ENCODE peak calls at places on chromosomes 13 and 19, in five cellular contexts. E is GM12892; A is GM04504; D is stimulated activated CD4-positive, alpha-beta T cell treated with anti-CD3 and anti-CD28 coated beads, TNF-alpha, amount 100 ng/mL, for 4 hours; Z is glutamatergic neuron. Q is an unnamed sample.

GRCh38 chr19:55678121-55678671 is 3.2 kb downstream of the EPN1 start:
- DNase-seq in E (peak; percentile 70), A (no peak), D (no peak), Z (no peak), Q (peak; percentile 9)

GRCh38 chr19:1154731-1155351 is 19.2 kb downstream of the SBNO2 start:
- DNase-seq in E (no peak), A (peak; percentile 85), D (no peak), Z (no peak), Q (peak; percentile 20)

GRCh38 chr19:4914736-4915501 is 5.6 kb downstream of the UHRF1 start:
- DNase-seq in E (no peak), A (no peak), D (no peak), Z (no peak), Q (no peak)

GRCh38 chr13:48975926-48976676 is 389 bp downstream of the FNDC3A start:
- DNase-seq in E (peak; percentile 56), A (peak; percentile 58), D (peak; percentile 75), Z (peak; percentile 83), Q (peak; percentile 84)

GRCh38 chr19:17405250-17406038 is at the start of gene BST2:
- DNase-seq in E (peak; percentile 88), A (no peak), D (no peak), Z (no peak), Q (peak; percentile 33)

GRCh38 chr13:45340422-45341033 is 455 bp downstream of the TPT1 start:
- DNase-seq in E (peak; percentile 49), A (peak; percentile 86), D (peak; percentile 61), Z (peak; percentile 85), Q (peak; percentile 86)

GRCh38 chr13:44906758-44907157 is 82.5 kb downstream of the NUFIP1 start:
- DNase-seq in E (no peak), A (no peak), D (no peak), Z (no peak), Q (peak; percentile 26)

GRCh38 chr13:20945952-20946383 is 43.4 kb upstream of the XPO4 start:
- DNase-seq in E (no peak), A (no peak), D (no peak), Z (peak; percentile 31), Q (no peak)

GRCh38 chr19:2247433-2248101 is 1.6 kb upstream of the AMH start:
- DNase-seq in E (no peak), A (no peak), D (no peak), Z (no peak), Q (no peak)

GRCh38 chr13:49649963-49650312 is 21.6 kb downstream of the ARL11 start:
- DNase-seq in E (no peak), A (no peak), D (no peak), Z (no peak), Q (no peak)

GRCh38 chr13:19959831-19960672 is 1.5 kb downstream of the ZMYM2 start:
- DNase-seq in E (peak; percentile 48), A (peak; percentile 72), D (peak; percentile 60), Z (peak; percentile 91), Q (peak; percentile 21)

GRCh38 chr19:10712754-10713153 is 5.1 kb upstream of the DNM2 start:
- DNase-seq in E (no peak), A (no peak), D (no peak), Z (no peak), Q (no peak)

GRCh38 chr19:33394723-33395560 is 21.4 kb downstream of the CEBPG start:
- DNase-seq in E (peak; percentile 13), A (no peak), D (no peak), Z (no peak), Q (no peak)

GRCh38 chr19:5340637-5341447 is at the start of gene PTPRS:
- DNase-seq in E (peak; percentile 79), A (peak; percentile 47), D (peak; percentile 39), Z (peak; percentile 97), Q (peak; percentile 64)

GRCh38 chr19:44723952-44724319 is 24.6 kb upstream of the BCL3 start:
- DNase-seq in E (peak; percentile 74), A (peak; percentile 60), D (peak; percentile 55), Z (peak; percentile 85), Q (peak; percentile 23)

GRCh38 chr19:19937403-19937802 is 36.7 kb downstream of the ZNF93 start:
- DNase-seq in E (no peak), A (no peak), D (no peak), Z (no peak), Q (no peak)

GRCh38 chr13:25932353-25932752 is 119.5 kb downstream of the SHISA2 start:
- DNase-seq in E (no peak), A (no peak), D (no peak), Z (no peak), Q (no peak)

GRCh38 chr19:10290876-10291553 is 1.3 kb downstream of the ICAM5 start:
- DNase-seq in E (no peak), A (no peak), D (peak; percentile 22), Z (peak; percentile 65), Q (peak; percentile 34)

GRCh38 chr19:55597493-55597892 is 1.8 kb downstream of the FIZ1 start:
- DNase-seq in E (no peak), A (no peak), D (no peak), Z (no peak), Q (no peak)

GRCh38 chr13:40528881-40529280 is 137.6 kb downstream of the FOXO1 start:
- DNase-seq in E (no peak), A (no peak), D (no peak), Z (no peak), Q (no peak)

GRCh38 chr13:27171244-27171829 is at the start of gene USP12:
- DNase-seq in E (peak; percentile 11), A (no peak), D (peak; percentile 50), Z (peak; percentile 77), Q (no peak)

GRCh38 chr19:53977991-53978731 is 13.3 kb upstream of the CACNG6 start:
- DNase-seq in E (no peak), A (peak; percentile 32), D (no peak), Z (peak; percentile 96), Q (peak; percentile 38)

GRCh38 chr13:46295531-46296464 is 84.1 kb downstream of the LRRC63 start:
- DNase-seq in E (no peak), A (peak; percentile 92), D (no peak), Z (no peak), Q (no peak)

GRCh38 chr13:48094404-48094780 is 512 bp downstream of the MED4 start:
- DNase-seq in E (no peak), A (no peak), D (no peak), Z (no peak), Q (peak; percentile 11)

GRCh38 chr13:48477191-48477855 is 55.6 kb downstream of the RCBTB2 start:
- DNase-seq in E (no peak), A (no peak), D (no peak), Z (no peak), Q (no peak)

GRCh38 chr13:61728468-61728867 is 312.8 kb upstream of the PCDH20 start:
- DNase-seq in E (no peak), A (peak; percentile 9), D (no peak), Z (no peak), Q (no peak)

GRCh38 chr19:46783670-46784069 is 4.7 kb downstream of the SLC1A5 start:
- DNase-seq in E (no peak), A (no peak), D (no peak), Z (no peak), Q (no peak)

GRCh38 chr13:48585456-48585840 is 52.6 kb upstream of the RCBTB2 start:
- DNase-seq in E (no peak), A (peak; percentile 23), D (no peak), Z (no peak), Q (no peak)

GRCh38 chr19:50552540-50552939 is 15.7 kb downstream of the LRRC4B start:
- DNase-seq in E (no peak), A (no peak), D (no peak), Z (no peak), Q (no peak)